ENCODE peak calls at places on chromosomes 3 and 15, in ten cellular contexts. U is Panc1; N is endothelial cell; Q is cardiac fibroblast; W is heart left ventricle; G is adrenal gland; J is CD4-positive, alpha-beta T cell; P is Calu3; F is HFFc6; Y is progenitor cell of endocrine pancreas. S is an unnamed sample.

GRCh38 chr3:188052229-188052965 is 101.6 kb upstream of the LPP start:
- DNase-seq in N (peak; percentile 35), Q (peak; percentile 72), G (peak; percentile 97), Y (peak; percentile 22), J (no peak), W (peak; percentile 92), U (no peak), P (no peak), F (no peak), S (no peak)

GRCh38 chr3:123013876-123014275 is 13.7 kb downstream of the SEMA5B start:
- DNase-seq in Q (no peak), N (no peak), P (no peak), J (no peak), Y (no peak), U (no peak), F (no peak), W (no peak), G (no peak), S (no peak)

GRCh38 chr15:82663186-82663600 is 16.0 kb upstream of the CPEB1 start:
- DNase-seq in F (no peak), J (peak; percentile 28), N (peak; percentile 73), Q (peak; percentile 24), U (no peak), P (peak; percentile 58), W (peak; percentile 39), Y (peak; percentile 79), G (peak; percentile 47), S (peak; percentile 79)

GRCh38 chr3:70824078-70824477 is 511.6 kb upstream of the MDFIC2 start:
- DNase-seq in G (no peak), Y (no peak), U (no peak), W (no peak), P (no peak), N (no peak), J (no peak), F (no peak), Q (peak; percentile 57), S (no peak)

GRCh38 chr3:31184257-31185003 is 290.0 kb upstream of the GADL1 start:
- DNase-seq in W (no peak), N (no peak), Y (no peak), J (no peak), U (no peak), P (no peak), Q (peak; percentile 18), G (no peak), F (no peak), S (no peak)

GRCh38 chr15:65856821-65857455 is 12.4 kb upstream of the RAB11A start:
- DNase-seq in W (peak; percentile 58), G (peak; percentile 60), P (peak; percentile 88), N (peak; percentile 60), Q (peak; percentile 66), Y (no peak), F (peak; percentile 41), U (no peak), J (peak; percentile 82), S (no peak)

GRCh38 chr3:33637482-33637881 is 80.6 kb downstream of the CLASP2 start:
- DNase-seq in Q (no peak), N (no peak), J (no peak), G (no peak), Y (no peak), F (no peak), U (no peak), P (no peak), W (no peak), S (no peak)

GRCh38 chr3:192090586-192090985 is 629.6 kb downstream of the PYDC2 start:
- DNase-seq in U (no peak), J (no peak), Y (no peak), F (no peak), Q (no peak), W (no peak), P (peak; percentile 33), N (peak; percentile 10), G (no peak), S (no peak)

GRCh38 chr3:197327701-197328100 is 29.3 kb upstream of the DLG1 start:
- DNase-seq in J (no peak), P (no peak), N (no peak), W (peak; percentile 45), G (no peak), F (no peak), U (no peak), Q (peak; percentile 26), Y (no peak), S (no peak)

GRCh38 chr3:197329382-197329781 is 31.0 kb upstream of the DLG1 start:
- DNase-seq in P (no peak), Q (no peak), F (no peak), Y (no peak), G (no peak), U (no peak), J (no peak), W (no peak), N (no peak), S (no peak)

GRCh38 chr3:197333901-197334639 is 35.7 kb upstream of the DLG1 start:
- DNase-seq in N (no peak), U (no peak), P (no peak), W (no peak), G (no peak), Q (no peak), F (no peak), J (no peak), Y (no peak), S (no peak)

GRCh38 chr3:197328198-197328597 is 29.8 kb upstream of the DLG1 start:
- DNase-seq in F (no peak), W (no peak), U (no peak), Q (no peak), Y (no peak), N (no peak), J (no peak), P (no peak), G (no peak), S (no peak)

DNA sequence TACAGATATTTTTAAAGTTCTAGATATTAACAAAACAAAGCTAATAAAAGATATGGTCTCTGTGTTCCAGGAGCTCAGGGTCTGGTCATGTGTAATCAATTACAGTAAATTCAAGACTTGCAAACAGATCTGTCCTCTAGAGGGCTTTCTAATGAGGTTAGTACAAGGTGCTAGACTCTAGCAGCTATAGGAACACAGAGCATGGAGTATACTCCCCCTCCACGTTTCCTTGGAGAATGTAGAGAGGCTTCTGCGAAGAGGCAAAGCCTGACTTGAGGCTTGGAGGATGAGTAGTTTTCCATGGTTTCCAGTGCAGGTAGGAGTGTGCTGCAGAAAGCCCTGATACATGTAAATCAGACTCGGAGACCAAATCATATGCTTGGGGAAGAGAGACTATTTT is 32.7 kb upstream of the DLG1 start:
- DNase-seq in G (no peak), W (no peak), F (no peak), U (no peak), Y (no peak), N (no peak), Q (peak; percentile 23), P (no peak), J (no peak), S (no peak)
- TF ChIP-seq CTCF in G (no peak), W (no peak), F (peak; percentile 45), U (no peak), Y (no peak), N (no peak), Q (peak; percentile 6), P (no peak), J (no peak), S (peak; percentile 37)

GRCh38 chr15:88647362-88648105 is 8.7 kb downstream of the ISG20 start:
- DNase-seq in G (peak; percentile 8), F (no peak), Y (no peak), N (no peak), P (peak; percentile 66), W (no peak), U (no peak), Q (no peak), J (no peak), S (peak; percentile 65)

GRCh38 chr15:88648357-88649214 is 9.8 kb downstream of the ISG20 start:
- DNase-seq in Y (no peak), Q (no peak), W (no peak), U (no peak), G (peak; percentile 50), N (no peak), P (peak; percentile 82), F (no peak), J (no peak), S (peak; percentile 60)

GRCh38 chr15:88649753-88650551 is 11.1 kb downstream of the ISG20 start:
- DNase-seq in U (no peak), P (no peak), G (no peak), J (no peak), N (no peak), Y (no peak), W (no peak), F (no peak), Q (no peak), S (peak; percentile 56)

GRCh38 chr15:88650556-88650955 is 11.7 kb downstream of the ISG20 start:
- DNase-seq in G (no peak), Y (no peak), N (no peak), J (no peak), W (no peak), F (no peak), U (no peak), Q (no peak), P (no peak), S (peak; percentile 39)

GRCh38 chr15:88649286-88649733 is 10.5 kb downstream of the ISG20 start:
- DNase-seq in P (peak; percentile 66), Y (no peak), N (no peak), U (no peak), Q (peak; percentile 91), W (peak; percentile 77), J (peak; percentile 51), F (peak; percentile 61), G (no peak), S (peak; percentile 63)
- TF ChIP-seq CTCF in P (no peak), Y (no peak), N (no peak), U (no peak), Q (no peak), W (no peak), J (no peak), F (no peak), G (no peak), S (no peak)

DNA sequence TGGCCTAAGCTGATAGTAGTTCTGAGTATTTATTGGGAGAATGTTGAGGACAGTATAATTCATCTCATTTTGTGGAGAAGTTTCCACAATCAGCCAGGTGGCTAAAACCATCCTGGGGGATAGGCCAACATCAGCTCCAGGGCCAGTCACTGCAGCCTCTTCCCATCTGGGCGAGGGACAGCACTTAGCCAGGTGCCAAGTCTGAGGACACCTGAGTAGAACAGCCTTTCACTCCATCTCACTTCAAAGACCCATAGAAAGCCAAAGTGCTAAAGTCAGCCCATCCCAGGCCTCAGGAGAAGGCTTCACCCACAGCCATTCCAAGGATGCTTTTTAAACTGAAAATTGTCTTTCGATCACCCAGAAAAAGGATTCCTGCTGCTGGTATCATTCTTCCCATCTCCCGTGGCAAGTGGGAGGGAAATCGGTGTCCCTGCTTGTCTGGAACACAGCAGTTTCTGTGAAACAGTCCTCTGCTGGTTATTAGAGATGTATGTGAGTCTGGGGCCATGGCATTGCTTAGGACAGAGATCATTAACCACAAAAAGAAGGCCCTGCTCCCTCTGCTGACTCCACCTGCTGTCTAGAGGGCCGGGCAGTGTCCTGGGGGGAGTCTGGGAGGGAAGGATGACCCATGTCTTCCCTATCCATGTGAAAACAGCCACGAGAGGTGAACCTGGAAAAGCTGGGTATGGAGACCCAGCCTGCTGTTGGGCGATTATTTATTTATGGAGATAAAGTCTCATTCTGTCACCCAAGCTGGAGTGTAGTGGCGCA is 9.6 kb downstream of the CALML4 start:
- DNase-seq in G (no peak), Y (no peak), P (no peak), Q (no peak), U (no peak), W (no peak), F (no peak), N (no peak), J (no peak), S (no peak)
- TF ChIP-seq CTCF in G (no peak), Y (no peak), P (no peak), Q (no peak), U (no peak), W (no peak), F (no peak), N (no peak), J (no peak), S (peak; percentile 23)

DNA sequence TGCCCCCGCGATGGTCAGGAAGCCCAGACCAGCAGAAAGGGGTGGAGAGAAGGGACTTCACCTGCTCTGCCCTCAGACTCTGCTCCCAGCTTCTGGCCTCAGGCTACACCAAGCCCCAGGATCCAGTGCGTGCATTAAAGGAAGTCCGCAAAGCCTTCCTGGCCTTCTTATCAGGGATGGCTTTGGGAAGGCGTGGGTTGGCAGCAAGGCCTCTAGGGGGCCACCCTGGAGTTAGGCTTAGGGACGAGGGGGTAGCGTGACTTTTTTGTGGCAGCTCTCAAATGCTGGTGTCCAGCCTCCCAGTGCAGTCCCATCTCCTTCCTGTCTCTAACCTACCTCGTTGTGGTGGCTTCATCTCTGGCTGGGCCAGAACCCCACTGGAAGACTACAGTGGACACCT is 18.9 kb upstream of the RPL29 start:
- DNase-seq in N (peak; percentile 33), W (no peak), Q (no peak), P (no peak), G (no peak), F (no peak), U (no peak), Y (no peak), J (no peak), S (no peak)
- TF ChIP-seq CTCF in N (peak; percentile 30), W (no peak), Q (peak; percentile 32), P (no peak), G (no peak), F (peak; percentile 65), U (no peak), Y (peak; percentile 38), J (no peak), S (peak; percentile 66)

S was measured in type B pancreatic cell.